ENCODE peak calls at places on chromosomes 16 and 17, in four cellular contexts. T is GM12878, B is HepG2, D is HEK293T. C is an unnamed sample.
A peak's percentile ranks its signal among the peaks of the same experiment; 100 is the strongest.

GRCh38 chr17:62674363-62674739 is 46.9 kb downstream of the MRC2 start:
- DNase-seq in T (no peak), B (no peak), D (no peak), C (no peak)

GRCh38 chr17:47205419-47205963 is 3.7 kb upstream of the MYL4 start:
- DNase-seq in T (peak; percentile 78), B (no peak), D (peak; percentile 35), C (no peak)

GRCh38 chr17:30969989-30970680 is 704 bp upstream of the RNF135 start:
- DNase-seq in T (no peak), B (no peak), D (no peak), C (no peak)

GRCh38 chr16:89287777-89288576 is 70.5 kb downstream of the ZNF778 start:
- DNase-seq in T (no peak), B (no peak), D (no peak), C (no peak)

GRCh38 chr17:63437287-63438091 is 8.6 kb downstream of the CYB561 start:
- DNase-seq in T (no peak), B (no peak), D (no peak), C (peak; percentile 65)

GRCh38 chr16:76959166-76959565 is 231.8 kb upstream of the MON1B start:
- DNase-seq in T (no peak), B (no peak), D (no peak), C (no peak)

GRCh38 chr17:28527859-28528258 is 21.7 kb downstream of the FOXN1 start:
- DNase-seq in T (no peak), B (no peak), D (no peak), C (no peak)

GRCh38 chr16:30005341-30006094 is 5.3 kb downstream of the DOC2A start:
- DNase-seq in T (no peak), B (peak; percentile 54), D (peak; percentile 79), C (peak; percentile 74)

GRCh38 chr16:50692999-50693781 is at the start of gene NOD2:
- DNase-seq in T (no peak), B (no peak), D (peak; percentile 68), C (peak; percentile 67)

GRCh38 chr17:76271669-76272540 is 6.8 kb downstream of the UBALD2 start:
- DNase-seq in T (peak; percentile 91), B (no peak), D (no peak), C (no peak)

GRCh38 chr16:49464877-49465504 is 91.4 kb downstream of the C16orf78 start:
- DNase-seq in T (no peak), B (no peak), D (peak; percentile 54), C (peak; percentile 62)

GRCh38 chr17:14664511-14664910 is 363.6 kb downstream of the HS3ST3B1 start:
- DNase-seq in T (no peak), B (no peak), D (no peak), C (no peak)

GRCh38 chr16:83912152-83912948 is 13.4 kb downstream of the MLYCD start:
- DNase-seq in T (no peak), B (no peak), D (no peak), C (no peak)

GRCh38 chr16:51155199-51155607 is 4.1 kb upstream of the SALL1 start:
- DNase-seq in T (no peak), B (no peak), D (no peak), C (no peak)

GRCh38 chr17:79933863-79934652 is 94.8 kb upstream of the CBX4 start:
- DNase-seq in T (no peak), B (no peak), D (no peak), C (no peak)

GRCh38 chr16:72060405-72060804 is 2.6 kb upstream of the HPR start:
- DNase-seq in T (no peak), B (no peak), D (no peak), C (no peak)

GRCh38 chr17:32636593-32637218 is 149.9 kb downstream of the CDK5R1 start:
- DNase-seq in T (no peak), B (no peak), D (no peak), C (no peak)

GRCh38 chr16:28915181-28915580 is 9.9 kb downstream of the RABEP2 start:
- DNase-seq in T (no peak), B (no peak), D (no peak), C (peak; percentile 2)

GRCh38 chr17:78896091-78896833 is 6.7 kb downstream of the CEP295NL start:
- DNase-seq in T (no peak), B (no peak), D (no peak), C (no peak)
- TF ChIP-seq TARDBP in T (no peak), B (no peak), D (no peak), C (no peak)

DNA sequence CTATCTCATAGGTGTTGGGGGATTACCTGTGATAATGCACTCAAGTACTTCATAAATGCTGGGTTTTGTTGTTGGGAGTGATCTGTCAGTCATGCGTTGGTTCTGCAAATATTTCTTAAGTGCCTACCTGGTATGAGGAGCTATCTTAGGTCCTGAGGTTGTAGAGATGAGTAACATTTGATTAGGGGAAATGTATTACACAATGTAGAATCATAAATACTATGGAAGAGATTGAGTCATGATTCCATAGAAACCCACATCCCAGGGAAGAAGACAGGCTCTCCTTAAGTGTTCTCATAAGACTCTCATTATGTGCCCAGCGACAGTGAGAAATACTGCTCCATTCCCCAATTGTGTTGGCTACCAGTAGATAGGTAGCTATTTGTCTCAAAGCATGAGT is 240.1 kb downstream of the FTO start:
- DNase-seq in T (no peak), B (no peak), D (no peak), C (no peak)
- TF ChIP-seq TARDBP in T (no peak), B (no peak), D (no peak), C (no peak)

DNA sequence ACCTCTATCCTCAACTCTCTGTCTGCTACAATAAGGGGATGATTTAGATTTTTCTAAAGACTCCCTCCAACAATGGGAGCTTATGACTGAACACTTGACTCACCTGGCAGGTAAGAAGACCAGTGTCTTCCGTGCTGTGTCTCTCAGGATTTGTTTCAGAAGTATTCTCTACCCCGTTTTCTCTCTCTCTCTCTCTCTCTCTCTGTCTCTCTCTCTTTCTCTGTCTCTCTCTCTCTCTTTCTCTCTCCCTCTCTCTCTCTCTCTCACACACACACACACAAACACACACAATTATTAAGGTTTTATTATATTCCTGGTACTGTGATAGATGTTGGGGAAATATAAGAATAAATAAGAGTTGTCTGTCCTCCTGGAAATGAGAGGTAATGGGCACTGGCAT is 263.9 kb downstream of the TOX3 start:
- DNase-seq in T (no peak), B (no peak), D (no peak), C (no peak)
- TF ChIP-seq TARDBP in T (no peak), B (no peak), D (no peak), C (no peak)

DNA sequence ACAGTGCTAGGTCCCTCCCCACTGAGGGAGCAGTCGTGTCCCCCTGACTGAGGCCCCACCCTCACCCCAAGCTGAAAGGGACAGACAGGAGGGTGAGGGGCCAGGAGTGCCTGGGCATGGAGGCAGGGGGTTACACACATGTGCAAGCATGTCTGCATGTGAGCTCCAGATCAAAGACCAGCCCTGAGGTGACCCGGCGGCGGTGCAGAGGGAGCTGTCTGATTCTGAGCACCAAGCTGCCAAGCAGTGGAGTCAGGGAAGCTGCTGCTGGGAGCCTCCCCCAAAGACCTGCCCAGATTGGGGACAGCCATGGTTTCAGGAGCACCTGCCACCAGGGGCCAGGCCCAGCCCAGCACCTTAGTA is 5.5 kb downstream of the DLX3 start:
- DNase-seq in T (no peak), B (no peak), D (no peak), C (no peak)
- TF ChIP-seq TARDBP in T (no peak), B (no peak), D (no peak), C (no peak)

DNA sequence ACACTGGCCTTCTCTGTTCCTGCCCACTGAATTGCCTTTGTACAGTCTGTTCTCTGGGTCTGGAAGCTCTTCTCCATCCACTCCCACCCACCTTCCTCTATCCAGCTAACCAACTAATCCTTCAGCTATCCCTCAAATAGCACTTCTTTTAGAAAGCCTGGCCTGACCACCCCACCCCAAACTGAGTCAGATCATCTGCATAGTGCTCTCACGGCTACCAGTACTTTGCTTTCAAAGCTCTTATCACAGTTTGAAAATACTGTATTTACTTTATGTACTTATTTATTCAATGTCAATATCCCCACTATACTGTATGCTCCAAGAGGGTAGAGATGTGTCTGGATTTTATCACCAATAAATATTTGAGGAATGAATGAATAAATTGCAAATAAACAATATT is 4.5 kb upstream of the CLDN7 start:
- DNase-seq in T (no peak), B (no peak), D (no peak), C (no peak)
- TF ChIP-seq TARDBP in T (no peak), B (no peak), D (no peak), C (no peak)

GRCh38 chr17:29565643-29566472 is 979 bp downstream of the ABHD15 start:
- DNase-seq in T (no peak), B (peak; percentile 25), D (no peak), C (no peak)
- TF ChIP-seq TARDBP in T (no peak), B (peak; percentile 44), D (no peak), C (no peak)

GRCh38 chr17:81158688-81159590 is 6.4 kb upstream of the PVALEF start:
- DNase-seq in T (no peak), B (no peak), D (no peak), C (no peak)

GRCh38 chr17:81160306-81160705 is 5.0 kb upstream of the PVALEF start:
- DNase-seq in T (no peak), B (no peak), D (no peak), C (no peak)

GRCh38 chr17:81160747-81161453 is 4.4 kb upstream of the PVALEF start:
- DNase-seq in T (no peak), B (no peak), D (no peak), C (peak; percentile 40)

GRCh38 chr17:81157848-81158687 is 7.2 kb upstream of the PVALEF start:
- DNase-seq in T (no peak), B (no peak), D (no peak), C (no peak)

GRCh38 chr17:81159611-81160265 is 5.6 kb upstream of the PVALEF start:
- DNase-seq in T (no peak), B (no peak), D (no peak), C (no peak)
- TF ChIP-seq TARDBP in T (no peak), B (no peak), D (no peak), C (no peak)

GRCh38 chr17:15782809-15783208 is 50.7 kb downstream of the TBC1D26 start:
- DNase-seq in T (no peak), B (no peak), D (no peak), C (no peak)
- TF ChIP-seq TARDBP in T (no peak), B (no peak), D (no peak), C (no peak)

GRCh38 chr17:56297142-56297541 is 143.9 kb downstream of the ANKFN1 start:
- DNase-seq in T (no peak), B (no peak), D (no peak), C (no peak)
- TF ChIP-seq TARDBP in T (no peak), B (no peak), D (no peak), C (no peak)

DNA sequence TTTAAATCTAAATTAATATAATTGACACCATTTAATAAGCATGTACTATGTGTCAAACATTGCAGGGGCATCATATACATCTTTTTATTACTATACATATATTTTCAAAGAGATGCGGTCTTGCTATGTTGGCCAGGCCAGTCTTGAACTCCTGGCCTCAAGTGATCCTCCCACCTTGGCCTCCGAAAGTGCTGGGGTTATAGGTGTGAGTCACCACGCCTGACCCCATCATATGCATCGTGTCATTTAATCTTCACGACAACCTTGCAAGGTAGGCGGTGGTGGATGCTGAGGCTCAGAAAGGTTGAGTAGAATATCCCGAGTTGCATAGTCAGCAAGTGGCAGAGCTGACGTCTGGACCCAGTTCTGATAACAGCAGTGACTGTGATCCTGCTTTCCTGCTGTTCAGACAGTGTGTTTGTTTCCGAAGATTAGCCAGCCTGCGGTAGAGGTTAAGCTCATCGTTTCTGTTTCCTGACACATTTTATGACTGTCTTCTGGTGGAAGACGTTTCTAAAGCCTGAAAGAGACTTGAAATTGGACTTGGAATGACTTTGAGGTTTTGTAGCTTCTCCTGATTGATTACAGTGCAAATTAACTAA is 316.6 kb downstream of the SNX29 start:
- DNase-seq in T (no peak), B (no peak), D (no peak), C (peak; percentile 29)
- TF ChIP-seq TARDBP in T (no peak), B (no peak), D (no peak), C (no peak)

C was measured in K562.